ENCODE peak calls at places on chromosomes 13 and 19, in seven cellular contexts. D, F, W, B, A, I and Z are unnamed samples. For H3K9me3 and H3K4me1, the result is how much of the 10 kb centered on the place peaks cover.

GRCh38 chr13:24605923-24606372 is 74.3 kb upstream of the ATP12A start:
- DNase-seq in D (peak), F (no peak), W (no peak), B (no peak), A (no peak), I (no peak), Z (no peak)

GRCh38 chr19:13463296-13463695 is 43.0 kb downstream of the CACNA1A start:
- DNase-seq in D (no peak), F (no peak), W (no peak), B (no peak), A (no peak), I (no peak), Z (no peak)

GRCh38 chr13:27423333-27423732 is 1.1 kb upstream of the GTF3A start:
- DNase-seq in D (no peak), F (no peak), W (no peak), B (peak), A (no peak), I (no peak), Z (no peak)

GRCh38 chr13:42615691-42616090 is 41.7 kb downstream of the TNFSF11 start:
- DNase-seq in D (no peak), F (no peak), W (no peak), B (no peak), A (no peak), I (no peak), Z (no peak)

GRCh38 chr19:6215701-6216235 is 64.0 kb downstream of the MLLT1 start:
- DNase-seq in D (no peak), F (no peak), W (no peak), B (no peak), A (no peak), I (no peak), Z (no peak)

GRCh38 chr19:18984251-18984650 is 43.2 kb upstream of the HOMER3 start:
- DNase-seq in D (no peak), F (no peak), W (no peak), B (no peak), A (no peak), I (no peak), Z (no peak)

GRCh38 chr13:26227396-26227971 is 5.4 kb upstream of the RNF6 start:
- DNase-seq in D (no peak), F (no peak), W (no peak), B (no peak), A (no peak), I (no peak), Z (no peak)

GRCh38 chr13:89294115-89294867 is 1623.1 kb downstream of the SLITRK5 start:
- DNase-seq in D (no peak), F (no peak), W (no peak), B (no peak), A (no peak), I (no peak), Z (no peak)

GRCh38 chr19:53511933-53512374 is 26.0 kb upstream of the ZNF331 start:
- DNase-seq in D (peak), F (peak), W (peak), B (peak), A (peak), I (peak), Z (peak)

DNA sequence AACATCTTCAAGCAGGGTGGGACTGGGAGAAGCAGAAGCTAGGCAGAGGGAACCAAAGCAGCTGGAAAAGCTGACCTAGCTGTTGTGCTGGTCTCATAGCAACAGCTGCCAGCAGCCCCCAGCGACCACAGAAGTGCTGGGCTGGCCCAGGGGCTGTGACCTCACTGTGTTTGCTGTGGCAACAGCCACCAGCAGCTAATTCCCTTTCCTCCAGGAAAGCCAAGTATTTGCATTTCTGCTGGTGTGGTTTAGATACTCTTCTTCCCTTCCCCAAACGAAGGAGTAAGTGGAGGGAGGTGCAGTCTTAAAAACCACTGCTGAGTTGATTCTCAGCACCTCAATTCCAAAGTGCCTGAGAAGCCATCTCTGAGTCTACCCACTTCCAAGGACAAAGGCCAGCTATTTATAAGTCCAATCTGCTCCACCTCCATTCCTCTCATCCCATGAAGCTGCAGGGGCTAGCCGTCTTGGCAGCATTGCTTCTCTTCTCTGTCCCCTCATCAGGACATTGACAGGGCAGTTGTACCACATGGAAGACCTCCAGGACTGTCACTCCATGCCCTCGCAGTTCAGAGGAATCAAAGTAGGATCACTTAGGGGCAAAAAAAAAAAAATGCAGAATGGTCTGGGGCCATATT is 11.5 kb upstream of the CCDC97 start:
- DNase-seq in D (peak), F (no peak), W (peak), B (peak), A (peak), I (peak), Z (peak)
- H3K4me3 ChIP-seq in D (no peak), F (no peak), W (no peak), B (no peak), A (peak), I (no peak), Z (no peak)

DNA sequence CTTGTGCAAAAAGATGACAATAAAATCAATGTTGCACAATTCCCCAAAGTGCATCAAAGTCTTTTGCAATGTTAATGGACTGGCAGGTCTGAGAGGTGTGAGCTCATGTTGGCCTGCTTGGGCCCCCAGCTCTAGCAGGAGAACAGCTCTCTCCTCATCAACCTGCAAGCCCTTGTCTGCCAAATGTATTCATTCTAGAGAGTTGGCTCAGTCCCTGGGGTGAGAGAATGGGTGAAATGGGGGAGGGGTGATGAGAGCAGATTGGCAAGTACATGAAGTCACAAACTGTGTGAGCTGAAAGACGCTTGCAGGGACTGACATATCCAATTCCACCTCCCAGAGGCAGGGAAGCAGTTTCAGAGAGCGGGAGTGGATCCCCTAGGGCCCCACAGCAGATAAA is 465.1 kb upstream of the ZNF507 start:
- DNase-seq in D (no peak), F (no peak), W (no peak), B (no peak), A (peak), I (no peak), Z (no peak)
- H3K9me3 ChIP-seq in D (under half), F (under half), W (under half), B (under half), A (under half), I (under half), Z (under half)

GRCh38 chr19:17947815-17948473 is 15.1 kb downstream of the CCDC124 start:
- DNase-seq in D (peak), F (peak), W (peak), B (peak), A (peak), I (peak), Z (peak)
- H3K4me1 ChIP-seq in D (under half), F (under half), W (under half), B (under half), A (half or more), I (under half), Z (under half)

GRCh38 chr13:44243198-44243852 is 130.3 kb upstream of the SERP2 start:
- DNase-seq in D (peak), F (peak), W (peak), B (no peak), A (no peak), I (no peak), Z (peak)
- H3K4me3 ChIP-seq in D (no peak), F (no peak), W (no peak), B (no peak), A (no peak), I (no peak), Z (no peak)

GRCh38 chr19:11931051-11931450 is 6.1 kb downstream of the ZNF700 start:
- DNase-seq in D (no peak), F (no peak), W (no peak), B (no peak), A (no peak), I (no peak), Z (no peak)
- H3K9me3 ChIP-seq in D (under half), F (under half), W (under half), B (under half), A (under half), I (under half), Z (under half)